ENCODE peak calls at places on chromosomes 6 and 20, in six cellular contexts. One of them, this sample, is unnamed. For H3K4me1, the result is how much of the 10 kb centered on the place peaks cover.

GRCh38 chr6:52389264-52389625 is 27.3 kb downstream of the PAQR8 start:
- DNase-seq in H1: no peak
- DNase-seq in stomach: no peak
- DNase-seq in spleen: no peak
- DNase-seq in vagina: no peak
- DNase-seq in prostate gland: no peak
- DNase-seq in this sample: no peak

GRCh38 chr6:157831018-157831369 is 7.9 kb downstream of the SNX9 start:
- DNase-seq in H1: no peak
- DNase-seq in stomach: no peak
- DNase-seq in spleen: no peak
- DNase-seq in vagina: no peak
- DNase-seq in prostate gland: no peak
- DNase-seq in this sample: no peak

GRCh38 chr6:143449731-143450452 is 603 bp downstream of the ADAT2 start:
- DNase-seq in H1: peak
- DNase-seq in stomach: no peak
- DNase-seq in spleen: no peak
- DNase-seq in vagina: no peak
- DNase-seq in prostate gland: peak
- DNase-seq in this sample: no peak

GRCh38 chr20:51127713-51128112 is 104.8 kb upstream of the KCNG1 start:
- DNase-seq in H1: no peak
- DNase-seq in stomach: no peak
- DNase-seq in spleen: no peak
- DNase-seq in vagina: no peak
- DNase-seq in prostate gland: no peak
- DNase-seq in this sample: no peak

GRCh38 chr6:63259153-63259552 is 47.9 kb downstream of the FKBP1C start:
- DNase-seq in H1: no peak
- DNase-seq in stomach: no peak
- DNase-seq in spleen: no peak
- DNase-seq in vagina: no peak
- DNase-seq in prostate gland: no peak
- DNase-seq in this sample: no peak

GRCh38 chr6:20960067-20960466 is 425.8 kb downstream of the CDKAL1 start:
- DNase-seq in H1: no peak
- DNase-seq in stomach: no peak
- DNase-seq in spleen: no peak
- DNase-seq in vagina: no peak
- DNase-seq in prostate gland: no peak
- DNase-seq in this sample: no peak

GRCh38 chr20:48283470-48284110 is 498.3 kb upstream of the SULF2 start:
- DNase-seq in H1: no peak
- DNase-seq in stomach: peak
- DNase-seq in spleen: no peak
- DNase-seq in vagina: no peak
- DNase-seq in prostate gland: peak
- DNase-seq in this sample: no peak

GRCh38 chr20:61877331-61877730 is 188.3 kb downstream of the TAF4 start:
- DNase-seq in H1: no peak
- DNase-seq in stomach: no peak
- DNase-seq in spleen: no peak
- DNase-seq in vagina: no peak
- DNase-seq in prostate gland: no peak
- DNase-seq in this sample: no peak

GRCh38 chr6:132190097-132190814 is 211.0 kb downstream of the MOXD1 start:
- DNase-seq in H1: no peak
- DNase-seq in stomach: no peak
- DNase-seq in spleen: no peak
- DNase-seq in vagina: no peak
- DNase-seq in prostate gland: no peak
- DNase-seq in this sample: no peak

GRCh38 chr6:68975064-68975463 is 340.0 kb downstream of the ADGRB3 start:
- DNase-seq in H1: no peak
- DNase-seq in stomach: no peak
- DNase-seq in spleen: no peak
- DNase-seq in vagina: no peak
- DNase-seq in prostate gland: no peak
- DNase-seq in this sample: no peak

GRCh38 chr6:84635081-84635745 is 129.2 kb downstream of the TBX18 start:
- DNase-seq in H1: no peak
- DNase-seq in stomach: no peak
- DNase-seq in spleen: no peak
- DNase-seq in vagina: no peak
- DNase-seq in prostate gland: no peak
- DNase-seq in this sample: no peak

GRCh38 chr6:20811112-20811746 is 277.0 kb downstream of the CDKAL1 start:
- DNase-seq in H1: no peak
- DNase-seq in stomach: no peak
- DNase-seq in spleen: no peak
- DNase-seq in vagina: no peak
- DNase-seq in prostate gland: no peak
- DNase-seq in this sample: no peak

GRCh38 chr6:56246941-56247653 is at the start of gene COL21A1:
- DNase-seq in H1: peak
- DNase-seq in stomach: no peak
- DNase-seq in spleen: peak
- DNase-seq in vagina: no peak
- DNase-seq in prostate gland: peak
- DNase-seq in this sample: no peak

GRCh38 chr6:110622912-110623578 is 146.6 kb upstream of the SLC22A16 start:
- DNase-seq in H1: no peak
- DNase-seq in stomach: no peak
- DNase-seq in spleen: no peak
- DNase-seq in vagina: no peak
- DNase-seq in prostate gland: peak
- DNase-seq in this sample: no peak

GRCh38 chr6:89087881-89088280 is 7.3 kb downstream of the PNRC1 start:
- DNase-seq in H1: no peak
- DNase-seq in stomach: no peak
- DNase-seq in spleen: no peak
- DNase-seq in vagina: no peak
- DNase-seq in prostate gland: no peak
- DNase-seq in this sample: no peak

GRCh38 chr20:61397790-61398189 is 145.7 kb downstream of the CDH4 start:
- DNase-seq in H1: no peak
- DNase-seq in stomach: no peak
- DNase-seq in spleen: peak
- DNase-seq in vagina: no peak
- DNase-seq in prostate gland: no peak
- DNase-seq in this sample: no peak

GRCh38 chr6:24933868-24934401 is 1.8 kb downstream of the RIPOR2 start:
- DNase-seq in H1: peak
- DNase-seq in stomach: no peak
- DNase-seq in spleen: peak
- DNase-seq in vagina: no peak
- DNase-seq in prostate gland: no peak
- DNase-seq in this sample: no peak

GRCh38 chr6:21098134-21098533 is 495.4 kb upstream of the SOX4 start:
- DNase-seq in H1: no peak
- DNase-seq in stomach: no peak
- DNase-seq in spleen: no peak
- DNase-seq in vagina: no peak
- DNase-seq in prostate gland: no peak
- DNase-seq in this sample: no peak

GRCh38 chr20:58695895-58696375 is 3.3 kb downstream of the NPEPL1 start:
- DNase-seq in H1: no peak
- DNase-seq in stomach: no peak
- DNase-seq in spleen: peak
- DNase-seq in vagina: no peak
- DNase-seq in prostate gland: no peak
- DNase-seq in this sample: no peak

GRCh38 chr6:157460182-157460999 is 79.4 kb downstream of the ZDHHC14 start:
- DNase-seq in H1: no peak
- DNase-seq in stomach: no peak
- DNase-seq in spleen: no peak
- DNase-seq in vagina: no peak
- DNase-seq in prostate gland: no peak
- DNase-seq in this sample: peak

GRCh38 chr20:41524980-41525613 is 93.1 kb downstream of the CHD6 start:
- DNase-seq in H1: no peak
- DNase-seq in stomach: peak
- DNase-seq in spleen: no peak
- DNase-seq in vagina: no peak
- DNase-seq in prostate gland: peak
- DNase-seq in this sample: no peak

GRCh38 chr20:57629976-57630525 is 9.8 kb upstream of the ZBP1 start:
- DNase-seq in H1: peak
- DNase-seq in stomach: no peak
- DNase-seq in spleen: peak
- DNase-seq in vagina: no peak
- DNase-seq in prostate gland: no peak
- DNase-seq in this sample: no peak

GRCh38 chr6:109243863-109244825 is 138.1 kb downstream of the CD164 start:
- DNase-seq in H1: no peak
- DNase-seq in stomach: no peak
- DNase-seq in spleen: no peak
- DNase-seq in vagina: no peak
- DNase-seq in prostate gland: no peak
- DNase-seq in this sample: peak

GRCh38 chr6:106512048-106512957 is 117.0 kb downstream of the RTN4IP1 start:
- DNase-seq in H1: peak
- DNase-seq in stomach: peak
- DNase-seq in spleen: peak
- DNase-seq in vagina: no peak
- DNase-seq in prostate gland: peak
- DNase-seq in this sample: no peak
- TF ChIP-seq POLR2AphosphoS5 in H1: no peak
- TF ChIP-seq POLR2AphosphoS5 in stomach: peak
- TF ChIP-seq POLR2AphosphoS5 in spleen: peak
- TF ChIP-seq POLR2AphosphoS5 in vagina: no peak
- TF ChIP-seq POLR2AphosphoS5 in prostate gland: peak
- TF ChIP-seq POLR2AphosphoS5 in this sample: no peak

GRCh38 chr6:42352856-42353564 is 98.7 kb downstream of the TRERF1 start:
- DNase-seq in H1: no peak
- DNase-seq in stomach: no peak
- DNase-seq in spleen: no peak
- DNase-seq in vagina: no peak
- DNase-seq in prostate gland: no peak
- DNase-seq in this sample: no peak

GRCh38 chr6:42359021-42359420 is 92.7 kb downstream of the TRERF1 start:
- DNase-seq in H1: no peak
- DNase-seq in stomach: no peak
- DNase-seq in spleen: no peak
- DNase-seq in vagina: no peak
- DNase-seq in prostate gland: no peak
- DNase-seq in this sample: no peak

GRCh38 chr6:42349753-42350573 is 101.8 kb downstream of the TRERF1 start:
- DNase-seq in H1: no peak
- DNase-seq in stomach: no peak
- DNase-seq in spleen: no peak
- DNase-seq in vagina: no peak
- DNase-seq in prostate gland: no peak
- DNase-seq in this sample: no peak

GRCh38 chr6:42354707-42355106 is 97.0 kb downstream of the TRERF1 start:
- DNase-seq in H1: no peak
- DNase-seq in stomach: no peak
- DNase-seq in spleen: no peak
- DNase-seq in vagina: no peak
- DNase-seq in prostate gland: no peak
- DNase-seq in this sample: no peak
- H3K4me1 ChIP-seq in H1: under half
- H3K4me1 ChIP-seq in stomach: under half
- H3K4me1 ChIP-seq in spleen: under half
- H3K4me1 ChIP-seq in vagina: under half
- H3K4me1 ChIP-seq in prostate gland: under half
- H3K4me1 ChIP-seq in this sample: under half

DNA sequence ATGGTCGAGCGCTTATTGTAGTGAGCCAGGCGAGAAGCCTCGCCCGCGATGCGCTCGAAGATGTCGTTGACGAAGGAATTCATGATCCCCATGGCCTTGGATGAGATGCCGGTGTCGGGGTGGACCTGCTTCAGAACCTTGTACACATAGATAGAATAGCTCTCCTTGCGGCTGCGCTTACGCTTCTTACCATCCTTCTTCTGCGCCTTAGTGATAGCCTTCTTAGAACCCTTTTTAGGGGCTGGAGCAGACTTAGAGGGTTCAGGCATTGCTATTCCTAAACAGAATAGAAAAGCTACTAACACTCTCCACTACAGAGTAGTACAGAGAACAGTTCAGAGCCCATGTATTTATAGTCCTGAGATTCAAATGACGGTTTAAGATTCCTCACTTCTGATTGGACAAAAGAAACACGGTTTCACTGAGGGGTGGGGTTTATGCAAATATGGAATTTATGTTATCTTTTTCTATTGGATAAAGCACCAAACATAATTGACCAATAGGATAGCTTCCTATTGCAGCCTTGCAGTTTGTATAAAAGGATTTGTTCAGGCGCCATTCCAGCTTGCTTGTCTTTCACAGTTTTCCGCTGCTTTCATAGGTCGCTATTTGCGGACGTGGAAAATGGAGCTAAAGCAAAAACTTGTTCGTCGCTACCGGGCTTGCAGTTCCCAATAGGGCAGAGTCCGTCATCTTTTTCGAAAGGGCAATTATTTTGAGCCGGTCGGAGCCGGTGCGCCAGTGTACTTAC is 43.7 kb upstream of the HFE start:
- DNase-seq in H1: no peak
- DNase-seq in stomach: peak
- DNase-seq in spleen: peak
- DNase-seq in vagina: no peak
- DNase-seq in prostate gland: peak
- DNase-seq in this sample: peak
- TF ChIP-seq POLR2AphosphoS5 in H1: no peak
- TF ChIP-seq POLR2AphosphoS5 in stomach: peak
- TF ChIP-seq POLR2AphosphoS5 in spleen: peak
- TF ChIP-seq POLR2AphosphoS5 in vagina: peak
- TF ChIP-seq POLR2AphosphoS5 in prostate gland: peak
- TF ChIP-seq POLR2AphosphoS5 in this sample: peak

DNA sequence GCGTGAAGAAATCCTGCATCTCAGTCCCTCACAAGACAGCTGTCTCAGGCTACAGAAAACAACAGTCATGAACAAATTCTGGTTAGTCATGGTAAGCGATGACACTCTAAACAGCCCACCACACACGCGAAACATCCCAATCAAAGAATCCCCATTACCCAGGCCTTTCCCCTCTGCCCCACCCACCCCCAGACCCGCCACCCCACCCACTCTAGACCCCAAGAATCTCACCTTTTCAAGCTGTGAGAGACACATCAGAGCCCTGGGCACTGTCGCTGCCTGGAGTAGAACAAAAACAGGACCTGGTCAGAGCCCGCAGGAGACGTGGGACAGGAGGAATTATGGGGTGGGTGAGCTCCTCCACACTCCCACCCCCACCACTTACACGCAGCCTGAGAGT is 2.7 kb downstream of the HLA-B start:
- DNase-seq in H1: no peak
- DNase-seq in stomach: no peak
- DNase-seq in spleen: no peak
- DNase-seq in vagina: no peak
- DNase-seq in prostate gland: no peak
- DNase-seq in this sample: peak
- H3K4me1 ChIP-seq in H1: under half
- H3K4me1 ChIP-seq in stomach: under half
- H3K4me1 ChIP-seq in spleen: under half
- H3K4me1 ChIP-seq in vagina: under half
- H3K4me1 ChIP-seq in prostate gland: under half
- H3K4me1 ChIP-seq in this sample: under half

GRCh38 chr20:35715611-35716010 is 16.4 kb downstream of the ROMO1 start:
- DNase-seq in H1: peak
- DNase-seq in stomach: no peak
- DNase-seq in spleen: no peak
- DNase-seq in vagina: no peak
- DNase-seq in prostate gland: no peak
- DNase-seq in this sample: no peak
- TF ChIP-seq POLR2AphosphoS5 in H1: no peak
- TF ChIP-seq POLR2AphosphoS5 in stomach: no peak
- TF ChIP-seq POLR2AphosphoS5 in spleen: no peak
- TF ChIP-seq POLR2AphosphoS5 in vagina: no peak
- TF ChIP-seq POLR2AphosphoS5 in prostate gland: no peak
- TF ChIP-seq POLR2AphosphoS5 in this sample: no peak

This sample was measured in esophagus muscularis mucosa.